ENCODE peak calls at places on chromosomes 2 and 18, in six cellular contexts. Q is aorta, L is heart right ventricle, B is body of pancreas, N is lower lobe of right lung, Y is A673. C is an unnamed sample.
A peak's percentile ranks its signal among the peaks of the same experiment; 100 is the strongest.

GRCh38 chr2:159382447-159383028 is 96.0 kb upstream of the WDSUB1 start:
- DNase-seq in Q (no peak), L (no peak), B (no peak), N (no peak), Y (no peak), C (no peak)

GRCh38 chr2:160909781-160910242 is 250.4 kb upstream of the TANK start:
- DNase-seq in L (no peak), Y (no peak), Q (no peak), B (no peak), N (no peak), C (peak; percentile 47)

GRCh38 chr18:10490401-10491289 is 35.2 kb upstream of the NAPG start:
- DNase-seq in B (peak; percentile 36), Q (no peak), L (peak; percentile 19), Y (no peak), N (no peak), C (no peak)

GRCh38 chr2:96772903-96773675 is 12.4 kb downstream of the CNNM4 start:
- DNase-seq in B (no peak), L (peak; percentile 11), Q (no peak), N (no peak), Y (no peak), C (no peak)

GRCh38 chr2:231326404-231326803 is 69.1 kb upstream of the B3GNT7 start:
- DNase-seq in Y (no peak), Q (no peak), N (no peak), L (no peak), B (no peak), C (no peak)

GRCh38 chr18:45772081-45772480 is 48.1 kb downstream of the SLC14A1 start:
- DNase-seq in B (no peak), L (no peak), Q (no peak), Y (no peak), N (no peak), C (no peak)

GRCh38 chr18:61203151-61203550 is 130.1 kb upstream of the CDH20 start:
- DNase-seq in Q (no peak), Y (no peak), L (no peak), B (no peak), N (no peak), C (peak; percentile 56)

GRCh38 chr2:85999131-85999831 is 106.4 kb downstream of the POLR1A start:
- DNase-seq in Q (peak; percentile 44), L (no peak), Y (peak; percentile 42), N (no peak), B (peak; percentile 27), C (no peak)

GRCh38 chr2:173148520-173148919 is 72.9 kb downstream of the MAP3K20 start:
- DNase-seq in L (no peak), N (no peak), B (no peak), Q (no peak), Y (no peak), C (peak; percentile 64)

GRCh38 chr2:225735844-225736243 is 336.3 kb downstream of the NYAP2 start:
- DNase-seq in N (no peak), Q (no peak), L (no peak), Y (peak; percentile 86), B (no peak), C (peak; percentile 89)

GRCh38 chr2:16107246-16107645 is 166.9 kb downstream of the MYCN start:
- DNase-seq in B (no peak), Q (no peak), L (no peak), Y (no peak), N (no peak), C (no peak)

GRCh38 chr2:197057946-197058345 is 131.4 kb upstream of the PGAP1 start:
- DNase-seq in B (no peak), L (no peak), N (no peak), Q (no peak), Y (no peak), C (no peak)

GRCh38 chr2:100563407-100564247 is 834 bp downstream of the PDCL3 start:
- DNase-seq in B (no peak), Y (no peak), N (no peak), L (no peak), Q (no peak), C (no peak)

GRCh38 chr2:237223208-237223861 is 137.6 kb downstream of the COPS8 start:
- DNase-seq in N (no peak), L (no peak), Q (peak; percentile 82), Y (peak; percentile 69), B (peak; percentile 32), C (peak; percentile 100)

GRCh38 chr2:5690718-5691658 is 1.2 kb upstream of the SOX11 start:
- DNase-seq in L (no peak), Y (peak; percentile 81), N (no peak), Q (no peak), B (no peak), C (peak; percentile 57)

GRCh38 chr2:29559608-29560007 is 361.8 kb downstream of the ALK start:
- DNase-seq in Q (no peak), B (no peak), Y (no peak), L (no peak), N (no peak), C (no peak)

GRCh38 chr2:29562319-29562718 is 359.1 kb downstream of the ALK start:
- DNase-seq in L (no peak), Y (no peak), B (no peak), N (no peak), Q (no peak), C (peak; percentile 61)

GRCh38 chr2:29561241-29562027 is 360.0 kb downstream of the ALK start:
- DNase-seq in B (no peak), Y (no peak), N (no peak), Q (no peak), L (no peak), C (no peak)

GRCh38 chr2:29560030-29560429 is 361.4 kb downstream of the ALK start:
- DNase-seq in B (no peak), N (no peak), Y (no peak), Q (no peak), L (no peak), C (no peak)

DNA sequence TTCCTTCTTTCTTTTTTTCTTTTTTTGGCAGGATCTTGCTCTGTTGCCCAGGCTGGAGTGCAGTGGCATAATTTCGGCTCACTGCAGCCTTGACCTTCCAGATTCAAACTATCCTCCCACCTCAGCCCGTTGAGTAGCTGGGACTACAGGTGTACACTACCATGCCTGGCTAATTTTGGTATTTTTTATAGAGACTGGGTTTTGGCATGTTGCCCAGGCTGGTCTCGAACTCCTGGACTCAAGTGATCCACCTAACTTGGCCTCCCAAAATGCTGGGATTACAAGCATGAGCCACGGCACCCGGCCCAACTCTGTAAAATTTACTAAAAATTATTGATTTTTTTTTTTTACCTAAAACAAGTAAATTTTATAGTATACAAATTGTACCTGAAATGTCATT is 360.8 kb downstream of the ALK start:
- DNase-seq in B (no peak), Q (no peak), L (no peak), Y (no peak), N (no peak), C (no peak)
- H3K9me3 ChIP-seq in B (no peaks in the 10 kb centered on the region), Q (peaks cover 3% of the 10 kb centered on the region), L (no peaks in the 10 kb centered on the region), Y (no peaks in the 10 kb centered on the region), N (no peaks in the 10 kb centered on the region), C (no peaks in the 10 kb centered on the region)

DNA sequence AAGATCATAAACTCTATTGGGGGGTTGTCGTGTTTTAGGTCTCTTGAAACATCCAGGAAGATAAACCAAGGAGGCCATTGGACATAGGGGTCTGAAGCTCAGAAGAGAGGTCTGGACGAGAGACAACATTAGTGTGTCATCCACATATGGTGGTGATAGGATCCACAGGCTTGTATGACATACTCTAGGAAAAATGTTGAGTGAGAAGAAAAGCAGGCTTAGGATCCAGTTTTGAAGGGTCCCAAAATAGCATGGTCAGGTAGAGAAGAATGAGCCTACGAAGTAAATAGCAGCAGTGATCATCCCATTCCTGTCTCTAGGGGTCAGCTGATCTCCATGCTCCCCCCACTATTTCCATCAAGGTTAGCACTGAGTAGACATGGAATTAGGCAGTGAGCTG is 166.8 kb downstream of the ANKRD30B start:
- DNase-seq in N (no peak), Q (no peak), Y (no peak), L (no peak), B (no peak), C (no peak)
- H3K9me3 ChIP-seq in N (no peaks in the 10 kb centered on the region), Q (no peaks in the 10 kb centered on the region), Y (peaks cover 11% of the 10 kb centered on the region), L (no peaks in the 10 kb centered on the region), B (no peaks in the 10 kb centered on the region), C (peaks cover 14% of the 10 kb centered on the region)

DNA sequence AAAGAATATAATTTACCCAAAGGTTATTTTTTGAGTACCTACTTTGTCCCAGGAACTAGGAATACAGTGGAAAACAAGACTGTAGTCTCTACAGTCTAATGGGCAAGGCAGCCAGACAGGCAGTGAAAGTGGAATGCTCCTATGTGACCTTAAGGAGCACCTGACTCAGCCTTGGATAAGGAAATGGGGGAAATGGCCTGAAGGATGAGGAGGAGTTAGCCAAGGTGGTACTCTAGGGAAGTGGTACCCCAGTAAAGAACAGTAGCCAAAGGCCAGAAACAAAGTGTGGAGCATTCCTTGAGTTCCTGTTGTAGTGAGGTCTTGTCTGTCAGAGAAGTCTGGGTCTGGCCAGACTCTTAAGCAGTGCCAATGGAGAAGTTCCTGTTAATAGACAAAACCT is 6.0 kb downstream of the ZNF397 start:
- DNase-seq in B (no peak), N (no peak), Y (no peak), L (no peak), Q (no peak), C (no peak)
- H3K9me3 ChIP-seq in B (no peaks in the 10 kb centered on the region), N (no peaks in the 10 kb centered on the region), Y (peaks cover 44% of the 10 kb centered on the region), L (no peaks in the 10 kb centered on the region), Q (no peaks in the 10 kb centered on the region), C (peaks cover 57% of the 10 kb centered on the region)

GRCh38 chr2:11618708-11619062 is 51.3 kb downstream of the NTSR2 start:
- DNase-seq in N (no peak), L (no peak), Y (no peak), B (no peak), Q (no peak), C (no peak)

GRCh38 chr2:11622611-11623010 is 47.4 kb downstream of the NTSR2 start:
- DNase-seq in B (no peak), Q (no peak), L (no peak), N (no peak), Y (no peak), C (no peak)

GRCh38 chr2:11617984-11618707 is 51.8 kb downstream of the NTSR2 start:
- DNase-seq in B (no peak), N (no peak), Q (peak; percentile 37), L (no peak), Y (no peak), C (no peak)

GRCh38 chr2:11624893-11625292 is 45.1 kb downstream of the NTSR2 start:
- DNase-seq in N (no peak), L (no peak), Q (no peak), B (no peak), Y (no peak), C (no peak)

GRCh38 chr2:11621465-11621864 is 48.5 kb downstream of the NTSR2 start:
- DNase-seq in N (no peak), Q (no peak), Y (no peak), B (no peak), L (no peak), C (no peak)
- H3K9me3 ChIP-seq in N (no peaks in the 10 kb centered on the region), Q (no peaks in the 10 kb centered on the region), Y (no peaks in the 10 kb centered on the region), B (no peaks in the 10 kb centered on the region), L (no peaks in the 10 kb centered on the region), C (no peaks in the 10 kb centered on the region)

C was measured in astrocyte.